ENCODE peak calls at places on chromosomes 3 and 15, in six cellular contexts. S, W, O, X, Z and A are unnamed samples.

GRCh38 chr15:82093774-82094211 is 48.0 kb upstream of the MEX3B start:
- DNase-seq in X (no peak), O (no peak), Z (no peak), S (no peak), W (no peak), A (no peak)

GRCh38 chr15:48020166-48020565 is 100.6 kb upstream of the SLC24A5 start:
- DNase-seq in W (no peak), S (no peak), X (no peak), Z (no peak), O (no peak), A (no peak)

GRCh38 chr15:66515901-66516322 is 10.8 kb downstream of the ZWILCH start:
- DNase-seq in X (no peak), Z (no peak), S (no peak), W (no peak), O (no peak), A (no peak)

GRCh38 chr3:143750856-143751255 is 97.4 kb downstream of the SLC9A9 start:
- DNase-seq in O (no peak), S (no peak), Z (no peak), X (no peak), W (no peak), A (no peak)

GRCh38 chr3:129282727-129283327 is 4.2 kb downstream of the HMCES start:
- DNase-seq in Z (no peak), S (no peak), X (peak), O (no peak), W (no peak), A (no peak)

GRCh38 chr15:77606142-77607034 is 26.3 kb downstream of the LINGO1 start:
- DNase-seq in S (no peak), O (no peak), Z (no peak), X (no peak), W (no peak), A (no peak)

GRCh38 chr3:70111381-70111780 is 111.8 kb downstream of the SAMMSON start:
- DNase-seq in X (no peak), S (no peak), W (no peak), Z (no peak), O (no peak), A (no peak)

GRCh38 chr3:171393032-171393744 is 67.0 kb downstream of the TNIK start:
- DNase-seq in S (no peak), X (no peak), W (peak), Z (no peak), O (no peak), A (no peak)

GRCh38 chr3:17456036-17456435 is 286.4 kb downstream of the TBC1D5 start:
- DNase-seq in O (no peak), W (no peak), X (no peak), Z (no peak), S (no peak), A (no peak)

GRCh38 chr3:31516757-31517156 is 16.0 kb upstream of the STT3B start:
- DNase-seq in S (no peak), W (no peak), X (no peak), O (no peak), Z (no peak), A (no peak)

GRCh38 chr3:114558271-114558670 is 264.4 kb downstream of the TIGIT start:
- DNase-seq in S (no peak), Z (no peak), X (no peak), W (no peak), O (no peak), A (no peak)

GRCh38 chr3:151044706-151045105 is 40.8 kb upstream of the MED12L start:
- DNase-seq in O (no peak), Z (no peak), X (no peak), W (no peak), S (no peak), A (no peak)

GRCh38 chr15:92648190-92648875 is 7.2 kb downstream of the FAM174B start:
- DNase-seq in O (no peak), Z (no peak), S (no peak), W (peak), X (no peak), A (peak)

GRCh38 chr3:37608061-37608702 is 253.5 kb upstream of the CTDSPL start:
- DNase-seq in X (no peak), W (no peak), Z (no peak), S (no peak), O (no peak), A (no peak)

GRCh38 chr3:66638717-66639116 is 137.9 kb upstream of the LRIG1 start:
- DNase-seq in O (no peak), S (no peak), X (no peak), Z (no peak), W (no peak), A (no peak)

GRCh38 chr3:117104792-117105191 is 395.2 kb downstream of the TUSC7 start:
- DNase-seq in Z (no peak), O (no peak), W (no peak), X (no peak), S (no peak), A (peak)

GRCh38 chr3:49530231-49530630 is 24.0 kb upstream of the BSN start:
- DNase-seq in Z (peak), O (no peak), S (no peak), X (no peak), W (no peak), A (no peak)

GRCh38 chr3:140152851-140153640 is 218.1 kb downstream of the CLSTN2 start:
- DNase-seq in S (peak), Z (peak), W (peak), X (no peak), O (no peak), A (no peak)

GRCh38 chr3:115251509-115251908 is 104.4 kb upstream of the ZBTB20 start:
- DNase-seq in W (no peak), Z (no peak), S (no peak), X (no peak), O (no peak), A (no peak)

GRCh38 chr15:60682615-60683014 is 203.7 kb upstream of the ICE2 start:
- DNase-seq in O (no peak), S (no peak), W (no peak), Z (no peak), X (no peak), A (no peak)

GRCh38 chr3:143226678-143227291 is 107.2 kb downstream of the CHST2 start:
- DNase-seq in X (no peak), Z (no peak), W (peak), O (no peak), S (no peak), A (no peak)

GRCh38 chr3:172680684-172681083 is 30.2 kb downstream of the NCEH1 start:
- DNase-seq in W (no peak), X (no peak), O (peak), Z (no peak), S (no peak), A (no peak)

GRCh38 chr15:70182858-70183695 is 85.4 kb upstream of the TLE3 start:
- DNase-seq in W (no peak), O (no peak), X (no peak), Z (peak), S (no peak), A (peak)

GRCh38 chr3:3800076-3800448 is 831 bp downstream of the LRRN1 start:
- DNase-seq in X (peak), Z (peak), S (no peak), W (no peak), O (no peak), A (peak)

GRCh38 chr3:158471639-158472294 is 99.2 kb upstream of the MLF1 start:
- DNase-seq in W (no peak), O (no peak), S (no peak), Z (no peak), X (no peak), A (no peak)

GRCh38 chr15:80640546-80641121 is 54.5 kb upstream of the ABHD17C start:
- DNase-seq in W (no peak), O (no peak), Z (no peak), S (no peak), X (no peak), A (no peak)

GRCh38 chr15:101089579-101090459 is 162.0 kb downstream of the CHSY1 start:
- DNase-seq in Z (peak), S (no peak), X (no peak), W (no peak), O (no peak), A (no peak)

GRCh38 chr3:119019767-119020518 is 14.7 kb downstream of the IGSF11 start:
- DNase-seq in Z (no peak), W (no peak), X (no peak), O (no peak), S (no peak), A (no peak)

GRCh38 chr3:31223278-31223677 is 309.4 kb upstream of the STT3B start:
- DNase-seq in Z (no peak), O (no peak), W (no peak), X (no peak), S (no peak), A (no peak)

GRCh38 chr3:177181418-177181817 is 15.9 kb downstream of the TBL1XR1 start:
- DNase-seq in X (no peak), S (no peak), W (no peak), Z (no peak), O (no peak), A (no peak)

GRCh38 chr3:114608293-114608692 is 314.5 kb downstream of the TIGIT start:
- DNase-seq in W (no peak), X (no peak), S (no peak), O (no peak), Z (no peak), A (no peak)

GRCh38 chr3:119831941-119832371 is 50.1 kb downstream of the NR1I2 start:
- DNase-seq in W (no peak), O (no peak), Z (no peak), X (no peak), S (no peak), A (peak)

GRCh38 chr3:187999821-188000220 is 154.1 kb upstream of the LPP start:
- DNase-seq in X (peak), O (no peak), W (no peak), S (no peak), Z (no peak), A (no peak)

GRCh38 chr15:94348084-94348483 is 116.7 kb downstream of the MCTP2 start:
- DNase-seq in X (no peak), S (no peak), O (no peak), Z (no peak), W (no peak), A (no peak)

GRCh38 chr3:9184464-9184835 is 65.0 kb downstream of the SRGAP3 start:
- DNase-seq in Z (no peak), S (no peak), X (no peak), W (no peak), O (no peak), A (no peak)

GRCh38 chr15:61796056-61796455 is 264.2 kb downstream of the VPS13C start:
- DNase-seq in Z (no peak), X (no peak), O (no peak), W (no peak), S (no peak), A (no peak)